ENCODE peak calls at places on chromosome 11, in four cellular contexts. V is Panc1, D is K562, P is HepG2. N is an unnamed sample.

GRCh38 chr11:15190611-15191010 is 75.9 kb downstream of the INSC start:
- DNase-seq in P (no peak), V (no peak), D (no peak), N (no peak)

GRCh38 chr11:86569109-86569508 is 103.3 kb downstream of the ME3 start:
- DNase-seq in V (no peak), P (no peak), D (no peak), N (no peak)

GRCh38 chr11:130600616-130601015 is 152.2 kb downstream of the ADAMTS15 start:
- DNase-seq in V (no peak), D (no peak), P (no peak), N (no peak)

GRCh38 chr11:100769617-100770016 is 82.5 kb downstream of the ARHGAP42 start:
- DNase-seq in V (no peak), P (no peak), D (no peak), N (no peak)

GRCh38 chr11:134244593-134244992 is 8.6 kb downstream of the THYN1 start:
- DNase-seq in V (no peak), D (no peak), P (peak; percentile 35), N (no peak)

GRCh38 chr11:12061851-12062560 is 48.4 kb upstream of the MICAL2 start:
- DNase-seq in V (no peak), D (no peak), P (no peak), N (no peak)

GRCh38 chr11:111694851-111695250 is 71.3 kb downstream of the PPP2R1B start:
- DNase-seq in D (peak; percentile 29), P (no peak), V (no peak), N (no peak)

GRCh38 chr11:45105233-45105992 is 41.0 kb upstream of the PRDM11 start:
- DNase-seq in D (peak; percentile 75), V (no peak), P (peak; percentile 40), N (peak; percentile 26)

GRCh38 chr11:122205036-122205435 is 89.0 kb upstream of the BLID start:
- DNase-seq in P (no peak), D (no peak), V (no peak), N (no peak)

GRCh38 chr11:61907871-61908729 is 9.3 kb downstream of the RAB3IL1 start:
- DNase-seq in D (no peak), P (no peak), V (no peak), N (no peak)

GRCh38 chr11:94655291-94655690 is 88.1 kb downstream of the PIWIL4 start:
- DNase-seq in D (no peak), V (no peak), P (no peak), N (no peak)

GRCh38 chr11:102592634-102593581 is 32.2 kb downstream of the MMP20 start:
- DNase-seq in D (peak; percentile 11), V (no peak), P (peak; percentile 65), N (peak; percentile 64)

GRCh38 chr11:125188021-125188420 is 23.5 kb downstream of the PKNOX2 start:
- DNase-seq in V (no peak), P (no peak), D (no peak), N (no peak)

GRCh38 chr11:108752297-108752751 is 87.5 kb downstream of the DDX10 start:
- DNase-seq in D (no peak), P (no peak), V (no peak), N (no peak)

GRCh38 chr11:120564573-120565301 is 53.2 kb downstream of the GRIK4 start:
- DNase-seq in V (no peak), D (no peak), P (no peak), N (no peak)

GRCh38 chr11:72238492-72239295 is 5.3 kb downstream of the PHOX2A start:
- DNase-seq in D (no peak), P (no peak), V (no peak), N (no peak)

GRCh38 chr11:69945157-69945556 is 125.9 kb upstream of the FGF3 start:
- DNase-seq in P (no peak), D (no peak), V (no peak), N (no peak)

GRCh38 chr11:69948256-69949141 is 129.3 kb upstream of the FGF3 start:
- DNase-seq in V (no peak), P (peak; percentile 35), D (peak; percentile 87), N (peak; percentile 96)

GRCh38 chr11:69947772-69948255 is 128.6 kb upstream of the FGF3 start:
- DNase-seq in P (no peak), V (no peak), D (no peak), N (peak; percentile 51)

GRCh38 chr11:69949327-69949726 is 128.8 kb upstream of the ANO1 start:
- DNase-seq in D (peak; percentile 59), V (peak; percentile 43), P (peak; percentile 53), N (peak; percentile 97)

GRCh38 chr11:69947059-69947771 is 128.0 kb upstream of the FGF3 start:
- DNase-seq in P (no peak), V (no peak), D (no peak), N (peak; percentile 10)
- TF ChIP-seq TCF7L2 in P (no peak), V (no peak), D (no peak), N (no peak)

DNA sequence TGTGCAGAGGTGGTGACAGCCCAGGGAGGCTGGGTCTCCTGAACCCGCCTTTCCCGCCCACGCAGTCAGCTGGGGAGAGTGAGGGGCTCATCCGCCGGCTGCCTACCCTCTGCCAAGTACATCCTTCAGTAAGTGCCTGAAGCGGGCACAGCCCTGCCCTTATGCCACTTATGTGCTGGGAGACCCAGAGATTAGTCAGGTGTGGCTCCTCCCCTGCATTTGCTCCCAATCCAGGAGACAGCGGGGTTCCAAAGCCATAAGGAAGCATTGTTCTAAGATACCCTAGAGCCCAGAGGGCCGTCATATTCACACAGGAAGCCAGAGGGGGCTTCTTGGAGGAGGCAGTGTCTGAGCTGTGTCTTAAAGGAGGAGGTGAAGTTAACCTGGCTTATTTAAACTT is 5.8 kb upstream of the PPP6R3 start:
- DNase-seq in D (no peak), V (no peak), P (no peak), N (no peak)
- TF ChIP-seq CTCF in D (no peak), V (no peak), P (no peak), N (no peak)

GRCh38 chr11:1483445-1483961 is 3.1 kb downstream of the MOB2 start:
- DNase-seq in P (no peak), V (no peak), D (no peak), N (no peak)

GRCh38 chr11:1484061-1484671 is 2.4 kb downstream of the MOB2 start:
- DNase-seq in V (no peak), D (no peak), P (no peak), N (no peak)

GRCh38 chr11:1485504-1485885 is 1.1 kb downstream of the MOB2 start:
- DNase-seq in D (no peak), V (no peak), P (no peak), N (no peak)

GRCh38 chr11:1486054-1486825 is at the start of gene MOB2:
- DNase-seq in P (no peak), V (no peak), D (no peak), N (no peak)

GRCh38 chr11:1484716-1485503 is 1.7 kb downstream of the MOB2 start:
- DNase-seq in P (no peak), D (no peak), V (no peak), N (no peak)
- TF ChIP-seq TCF7L2 in P (no peak), D (no peak), V (no peak), N (no peak)

GRCh38 chr11:113249786-113250185 is 64.6 kb upstream of the TTC12 start:
- DNase-seq in V (no peak), P (no peak), D (no peak), N (no peak)
- TF ChIP-seq CTCF in V (no peak), P (no peak), D (no peak), N (no peak)

N was measured in HCT116.